ENCODE peak calls at places on chromosomes 1 and 21, in ten cellular contexts. V, T, P, Q, J, A, Y, E, B and G are unnamed samples.

GRCh38 chr1:41493117-41493536 is 8.6 kb upstream of the EDN2 start:
- DNase-seq in Y (peak; percentile 95), V (no peak), J (peak; percentile 79), B (no peak), T (peak; percentile 85), Q (no peak), A (no peak), P (no peak), E (no peak), G (peak; percentile 41)

GRCh38 chr1:1477206-1477605 is 5.6 kb downstream of the ATAD3B start:
- DNase-seq in A (no peak), P (no peak), J (no peak), T (no peak), Q (no peak), B (no peak), E (no peak), Y (no peak), V (no peak), G (no peak)

GRCh38 chr1:182890927-182891610 is 51.9 kb downstream of the DHX9 start:
- DNase-seq in B (no peak), E (no peak), Y (no peak), A (peak; percentile 51), T (no peak), J (no peak), Q (no peak), V (no peak), P (no peak), G (no peak)

GRCh38 chr1:29245876-29246275 is 9.6 kb downstream of the PTPRU start:
- DNase-seq in E (peak; percentile 50), Y (peak; percentile 53), P (no peak), J (no peak), B (no peak), T (peak; percentile 65), Q (no peak), V (no peak), A (no peak), G (no peak)

GRCh38 chr1:55632058-55632457 is 416.9 kb upstream of the USP24 start:
- DNase-seq in V (no peak), E (no peak), T (peak; percentile 83), Q (no peak), B (no peak), P (no peak), Y (peak; percentile 63), J (peak; percentile 7), A (no peak), G (no peak)

GRCh38 chr1:84598846-84599741 is 24.9 kb upstream of the CTBS start:
- DNase-seq in B (no peak), T (peak; percentile 78), P (no peak), V (no peak), Q (no peak), J (peak; percentile 31), Y (peak; percentile 90), A (no peak), E (no peak), G (peak; percentile 81)

GRCh38 chr1:227343727-227344551 is 25.6 kb upstream of the CDC42BPA start:
- DNase-seq in T (peak; percentile 90), Q (no peak), V (no peak), P (no peak), A (no peak), E (no peak), Y (peak; percentile 96), B (no peak), J (peak; percentile 80), G (peak; percentile 56)

GRCh38 chr1:28890836-28891235 is 23.5 kb upstream of the EPB41 start:
- DNase-seq in Y (no peak), J (no peak), E (no peak), T (no peak), V (no peak), P (no peak), B (no peak), Q (no peak), A (no peak), G (no peak)

GRCh38 chr1:31753623-31754349 is 10.4 kb downstream of the ADGRB2 start:
- DNase-seq in T (peak; percentile 54), Y (peak; percentile 18), B (no peak), Q (no peak), V (no peak), P (no peak), E (no peak), J (no peak), A (no peak), G (no peak)

GRCh38 chr1:54377040-54377691 is 29.0 kb downstream of the SSBP3 start:
- DNase-seq in A (no peak), V (no peak), Q (no peak), P (no peak), B (no peak), J (no peak), T (no peak), E (no peak), Y (peak; percentile 54), G (no peak)

GRCh38 chr21:43193088-43193650 is 24.4 kb downstream of the CRYAA start:
- DNase-seq in E (no peak), A (no peak), V (no peak), T (no peak), Y (no peak), P (no peak), J (no peak), Q (no peak), B (no peak), G (no peak)

GRCh38 chr1:234535763-234536515 is 57.0 kb upstream of the TARBP1 start:
- DNase-seq in T (peak; percentile 64), V (no peak), J (peak; percentile 70), A (peak; percentile 84), P (no peak), Y (peak; percentile 70), E (peak; percentile 61), B (no peak), Q (no peak), G (peak; percentile 60)

GRCh38 chr1:180486092-180486491 is 16.3 kb downstream of the ACBD6 start:
- DNase-seq in B (no peak), E (peak; percentile 3), Y (no peak), J (no peak), V (no peak), Q (no peak), T (no peak), P (no peak), A (no peak), G (no peak)

GRCh38 chr1:62180649-62181048 is 14.0 kb upstream of the L1TD1 start:
- DNase-seq in E (no peak), Q (no peak), T (no peak), V (no peak), J (no peak), Y (no peak), P (no peak), A (no peak), B (no peak), G (no peak)

GRCh38 chr21:35321322-35322200 is 272.5 kb upstream of the RUNX1 start:
- DNase-seq in E (no peak), J (no peak), P (no peak), V (no peak), B (no peak), Q (no peak), Y (no peak), A (no peak), T (no peak), G (no peak)

GRCh38 chr1:241815957-241816356 is 32.0 kb upstream of the EXO1 start:
- DNase-seq in A (no peak), P (no peak), V (no peak), B (no peak), Y (no peak), T (no peak), Q (no peak), E (no peak), J (no peak), G (no peak)

GRCh38 chr1:246193537-246193936 is 313.5 kb downstream of the SMYD3 start:
- DNase-seq in E (no peak), J (no peak), Q (no peak), V (no peak), Y (no peak), A (no peak), P (no peak), B (no peak), T (no peak), G (no peak)

GRCh38 chr1:168570652-168571051 is 5.8 kb upstream of the XCL1 start:
- DNase-seq in B (no peak), E (no peak), A (no peak), T (no peak), Q (no peak), Y (no peak), P (no peak), V (no peak), J (no peak), G (no peak)

GRCh38 chr1:35707253-35708178 is 11.2 kb downstream of the C1orf216 start:
- DNase-seq in Q (peak; percentile 57), A (no peak), B (peak; percentile 15), P (peak; percentile 24), T (peak; percentile 64), J (no peak), V (peak; percentile 19), E (peak; percentile 96), Y (no peak), G (no peak)

GRCh38 chr1:20359451-20360330 is 69.0 kb downstream of the VWA5B1 start:
- DNase-seq in Y (no peak), B (peak; percentile 13), Q (no peak), A (no peak), P (no peak), E (no peak), T (no peak), J (no peak), V (peak; percentile 20), G (no peak)

GRCh38 chr1:54037476-54037875 is 15.5 kb downstream of the TMEM59 start:
- DNase-seq in Y (peak; percentile 60), J (no peak), B (no peak), T (peak; percentile 36), P (no peak), Q (no peak), E (no peak), A (no peak), V (no peak), G (peak; percentile 31)

GRCh38 chr1:226082959-226083302 is 20.4 kb downstream of the H3-3A start:
- DNase-seq in V (no peak), B (no peak), Y (no peak), P (no peak), J (no peak), T (peak; percentile 74), A (peak; percentile 83), E (peak; percentile 76), Q (peak; percentile 74), G (no peak)

GRCh38 chr1:51636191-51636590 is 19.3 kb downstream of the OSBPL9 start:
- DNase-seq in A (no peak), Y (no peak), Q (no peak), V (no peak), E (no peak), J (no peak), B (no peak), P (no peak), T (no peak), G (no peak)

GRCh38 chr1:108320851-108321250 is 77.0 kb upstream of the NBPF4 start:
- DNase-seq in A (no peak), Q (no peak), J (no peak), B (no peak), Y (no peak), E (no peak), V (no peak), T (no peak), P (no peak), G (no peak)

GRCh38 chr1:20405051-20405754 is 80.8 kb downstream of the CAMK2N1 start:
- DNase-seq in A (no peak), Q (no peak), Y (no peak), P (no peak), V (no peak), E (no peak), J (no peak), B (no peak), T (no peak), G (no peak)

GRCh38 chr1:56509713-56510641 is 69.4 kb downstream of the PLPP3 start:
- DNase-seq in Y (no peak), V (no peak), P (no peak), A (no peak), Q (no peak), J (no peak), E (peak; percentile 73), B (no peak), T (no peak), G (no peak)

GRCh38 chr21:33039542-33039941 is 13.8 kb downstream of the OLIG2 start:
- DNase-seq in P (no peak), A (no peak), T (no peak), Q (no peak), J (no peak), Y (no peak), B (no peak), E (peak; percentile 52), V (no peak), G (peak; percentile 48)

GRCh38 chr1:65734976-65735375 is 57.7 kb upstream of the PDE4B start:
- DNase-seq in A (no peak), P (no peak), E (no peak), T (peak; percentile 35), V (no peak), Y (peak; percentile 7), J (no peak), Q (no peak), B (no peak), G (no peak)